ENCODE peak calls at places on chromosomes 3 and 15, in eight cellular contexts. One of them, this sample, is unnamed.

GRCh38 chr3:58209933-58210332 is 839 bp downstream of the DNASE1L3 start:
- DNase-seq in hepatocyte: no peak
- DNase-seq in heart right ventricle: no peak
- DNase-seq in right cardiac atrium: no peak
- DNase-seq in fibroblast of lung: no peak
- DNase-seq in neural progenitor cell: no peak
- DNase-seq in lower lobe of right lung: no peak
- DNase-seq in substantia nigra: no peak
- DNase-seq in this sample: no peak

GRCh38 chr3:17469520-17469919 is 272.9 kb downstream of the TBC1D5 start:
- DNase-seq in right cardiac atrium: no peak
- DNase-seq in heart right ventricle: no peak
- DNase-seq in hepatocyte: no peak
- DNase-seq in substantia nigra: no peak
- DNase-seq in neural progenitor cell: no peak
- DNase-seq in lower lobe of right lung: no peak
- DNase-seq in fibroblast of lung: no peak
- DNase-seq in this sample: no peak

GRCh38 chr3:49721861-49722781 is 1.6 kb downstream of the GMPPB start:
- DNase-seq in substantia nigra: no peak
- DNase-seq in neural progenitor cell: no peak
- DNase-seq in heart right ventricle: no peak
- DNase-seq in hepatocyte: no peak
- DNase-seq in right cardiac atrium: peak
- DNase-seq in fibroblast of lung: no peak
- DNase-seq in lower lobe of right lung: no peak
- DNase-seq in this sample: no peak

GRCh38 chr3:119497824-119498187 is 541 bp upstream of the TIMMDC1 start:
- DNase-seq in heart right ventricle: peak
- DNase-seq in hepatocyte: peak
- DNase-seq in substantia nigra: peak
- DNase-seq in right cardiac atrium: peak
- DNase-seq in lower lobe of right lung: no peak
- DNase-seq in fibroblast of lung: peak
- DNase-seq in neural progenitor cell: peak
- DNase-seq in this sample: peak

GRCh38 chr3:57691411-57692133 is 1.3 kb downstream of the DENND6A start:
- DNase-seq in neural progenitor cell: no peak
- DNase-seq in lower lobe of right lung: no peak
- DNase-seq in heart right ventricle: no peak
- DNase-seq in right cardiac atrium: no peak
- DNase-seq in fibroblast of lung: peak
- DNase-seq in hepatocyte: no peak
- DNase-seq in substantia nigra: no peak
- DNase-seq in this sample: peak

GRCh38 chr3:55488398-55489055 is 1.4 kb upstream of the WNT5A start:
- DNase-seq in hepatocyte: peak
- DNase-seq in lower lobe of right lung: peak
- DNase-seq in fibroblast of lung: peak
- DNase-seq in right cardiac atrium: peak
- DNase-seq in substantia nigra: peak
- DNase-seq in heart right ventricle: peak
- DNase-seq in neural progenitor cell: peak
- DNase-seq in this sample: peak

GRCh38 chr3:39668420-39668819 is 141.0 kb upstream of the MYRIP start:
- DNase-seq in fibroblast of lung: peak
- DNase-seq in heart right ventricle: peak
- DNase-seq in right cardiac atrium: no peak
- DNase-seq in hepatocyte: peak
- DNase-seq in substantia nigra: no peak
- DNase-seq in neural progenitor cell: peak
- DNase-seq in lower lobe of right lung: no peak
- DNase-seq in this sample: peak

GRCh38 chr15:41607033-41607432 is 48.0 kb downstream of the TYRO3 start:
- DNase-seq in fibroblast of lung: peak
- DNase-seq in lower lobe of right lung: no peak
- DNase-seq in heart right ventricle: no peak
- DNase-seq in hepatocyte: peak
- DNase-seq in substantia nigra: no peak
- DNase-seq in neural progenitor cell: no peak
- DNase-seq in right cardiac atrium: no peak
- DNase-seq in this sample: no peak

GRCh38 chr3:133937756-133938601 is 42.3 kb upstream of the RAB6B start:
- DNase-seq in hepatocyte: no peak
- DNase-seq in neural progenitor cell: no peak
- DNase-seq in lower lobe of right lung: no peak
- DNase-seq in fibroblast of lung: peak
- DNase-seq in right cardiac atrium: no peak
- DNase-seq in heart right ventricle: no peak
- DNase-seq in substantia nigra: no peak
- DNase-seq in this sample: no peak

GRCh38 chr15:37031198-37031597 is 69.2 kb downstream of the MEIS2 start:
- DNase-seq in substantia nigra: no peak
- DNase-seq in hepatocyte: no peak
- DNase-seq in lower lobe of right lung: no peak
- DNase-seq in heart right ventricle: no peak
- DNase-seq in neural progenitor cell: no peak
- DNase-seq in right cardiac atrium: no peak
- DNase-seq in fibroblast of lung: peak
- DNase-seq in this sample: peak

GRCh38 chr3:177209509-177209908 is 12.2 kb upstream of the TBL1XR1 start:
- DNase-seq in fibroblast of lung: no peak
- DNase-seq in substantia nigra: no peak
- DNase-seq in heart right ventricle: no peak
- DNase-seq in lower lobe of right lung: no peak
- DNase-seq in hepatocyte: no peak
- DNase-seq in neural progenitor cell: no peak
- DNase-seq in right cardiac atrium: no peak
- DNase-seq in this sample: no peak

GRCh38 chr3:71859128-71859519 is 74.2 kb upstream of the PROK2 start:
- DNase-seq in lower lobe of right lung: no peak
- DNase-seq in right cardiac atrium: no peak
- DNase-seq in fibroblast of lung: peak
- DNase-seq in heart right ventricle: no peak
- DNase-seq in neural progenitor cell: peak
- DNase-seq in substantia nigra: no peak
- DNase-seq in hepatocyte: peak
- DNase-seq in this sample: peak

GRCh38 chr3:161038725-161039124 is 66.4 kb downstream of the B3GALNT1 start:
- DNase-seq in hepatocyte: no peak
- DNase-seq in right cardiac atrium: no peak
- DNase-seq in fibroblast of lung: no peak
- DNase-seq in lower lobe of right lung: no peak
- DNase-seq in heart right ventricle: no peak
- DNase-seq in neural progenitor cell: no peak
- DNase-seq in substantia nigra: no peak
- DNase-seq in this sample: no peak

GRCh38 chr15:86439614-86440013 is 359.9 kb downstream of the AGBL1 start:
- DNase-seq in heart right ventricle: no peak
- DNase-seq in substantia nigra: no peak
- DNase-seq in right cardiac atrium: no peak
- DNase-seq in neural progenitor cell: no peak
- DNase-seq in hepatocyte: peak
- DNase-seq in fibroblast of lung: no peak
- DNase-seq in lower lobe of right lung: no peak
- DNase-seq in this sample: no peak

GRCh38 chr15:91407237-91407889 is 307.3 kb downstream of the SV2B start:
- DNase-seq in neural progenitor cell: no peak
- DNase-seq in right cardiac atrium: no peak
- DNase-seq in lower lobe of right lung: no peak
- DNase-seq in hepatocyte: peak
- DNase-seq in substantia nigra: no peak
- DNase-seq in fibroblast of lung: peak
- DNase-seq in heart right ventricle: peak
- DNase-seq in this sample: peak

GRCh38 chr15:45588199-45588910 is 1.2 kb downstream of the BLOC1S6 start:
- DNase-seq in fibroblast of lung: peak
- DNase-seq in lower lobe of right lung: no peak
- DNase-seq in hepatocyte: peak
- DNase-seq in right cardiac atrium: no peak
- DNase-seq in neural progenitor cell: no peak
- DNase-seq in heart right ventricle: no peak
- DNase-seq in substantia nigra: no peak
- DNase-seq in this sample: peak

GRCh38 chr3:42080452-42080872 is 10.7 kb upstream of the TRAK1 start:
- DNase-seq in hepatocyte: peak
- DNase-seq in substantia nigra: no peak
- DNase-seq in lower lobe of right lung: no peak
- DNase-seq in heart right ventricle: no peak
- DNase-seq in fibroblast of lung: peak
- DNase-seq in neural progenitor cell: no peak
- DNase-seq in right cardiac atrium: no peak
- DNase-seq in this sample: peak
- H3K27ac ChIP-seq in hepatocyte: peak
- H3K27ac ChIP-seq in substantia nigra: peak
- H3K27ac ChIP-seq in lower lobe of right lung: peak
- H3K27ac ChIP-seq in heart right ventricle: peak
- H3K27ac ChIP-seq in fibroblast of lung: peak
- H3K27ac ChIP-seq in neural progenitor cell: peak
- H3K27ac ChIP-seq in right cardiac atrium: peak
- H3K27ac ChIP-seq in this sample: peak

DNA sequence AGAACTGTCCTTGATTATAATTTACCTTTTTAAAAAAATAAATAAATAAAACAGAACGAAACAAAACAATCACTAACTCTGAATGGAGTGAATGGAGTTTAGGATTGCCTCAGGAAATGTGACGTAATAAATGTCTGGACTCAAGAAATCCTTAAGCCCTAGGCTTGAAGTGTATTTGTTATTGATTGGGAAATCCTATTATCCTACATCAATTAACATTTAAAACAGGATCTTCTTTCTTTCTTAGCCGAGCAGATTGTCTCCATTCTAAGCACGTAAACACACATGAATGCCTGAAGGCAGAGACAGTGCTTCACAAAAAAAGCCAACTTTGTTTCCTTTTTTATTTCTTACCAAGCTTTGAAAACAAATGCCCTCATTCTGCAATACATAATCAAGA is 33.4 kb downstream of the KAT2B start:
- DNase-seq in right cardiac atrium: no peak
- DNase-seq in hepatocyte: no peak
- DNase-seq in fibroblast of lung: peak
- DNase-seq in neural progenitor cell: peak
- DNase-seq in heart right ventricle: no peak
- DNase-seq in lower lobe of right lung: no peak
- DNase-seq in substantia nigra: no peak
- DNase-seq in this sample: no peak
- H3K27ac ChIP-seq in right cardiac atrium: no peak
- H3K27ac ChIP-seq in hepatocyte: no peak
- H3K27ac ChIP-seq in fibroblast of lung: no peak
- H3K27ac ChIP-seq in neural progenitor cell: peak
- H3K27ac ChIP-seq in heart right ventricle: no peak
- H3K27ac ChIP-seq in lower lobe of right lung: no peak
- H3K27ac ChIP-seq in substantia nigra: peak
- H3K27ac ChIP-seq in this sample: no peak

DNA sequence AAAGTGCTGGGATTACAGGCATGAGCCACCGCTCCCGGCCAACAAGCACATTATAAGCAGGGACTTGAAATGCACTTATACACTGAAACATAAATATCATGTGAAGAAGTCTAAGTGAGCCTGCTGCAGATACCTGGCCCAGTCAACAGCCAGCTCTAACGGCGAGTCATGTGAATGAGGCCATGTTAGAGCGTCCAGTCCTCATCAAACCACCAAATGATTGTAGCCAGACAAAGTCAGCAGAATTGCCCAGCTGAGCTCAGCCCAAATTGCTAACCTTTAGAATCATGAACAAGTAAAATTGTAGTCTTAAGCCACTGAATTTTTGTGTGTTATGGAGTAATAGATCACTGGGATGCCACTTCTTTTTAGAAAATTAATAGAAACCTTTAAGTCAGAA is 37.8 kb upstream of the UACA start:
- DNase-seq in right cardiac atrium: no peak
- DNase-seq in hepatocyte: no peak
- DNase-seq in fibroblast of lung: no peak
- DNase-seq in substantia nigra: no peak
- DNase-seq in neural progenitor cell: no peak
- DNase-seq in heart right ventricle: no peak
- DNase-seq in lower lobe of right lung: no peak
- DNase-seq in this sample: no peak
- H3K27ac ChIP-seq in right cardiac atrium: no peak
- H3K27ac ChIP-seq in hepatocyte: peak
- H3K27ac ChIP-seq in fibroblast of lung: peak
- H3K27ac ChIP-seq in substantia nigra: no peak
- H3K27ac ChIP-seq in neural progenitor cell: no peak
- H3K27ac ChIP-seq in heart right ventricle: no peak
- H3K27ac ChIP-seq in lower lobe of right lung: peak
- H3K27ac ChIP-seq in this sample: no peak

GRCh38 chr3:8554725-8555621 is 53.4 kb downstream of the LMCD1 start:
- DNase-seq in neural progenitor cell: peak
- DNase-seq in substantia nigra: no peak
- DNase-seq in hepatocyte: peak
- DNase-seq in heart right ventricle: no peak
- DNase-seq in right cardiac atrium: peak
- DNase-seq in lower lobe of right lung: no peak
- DNase-seq in fibroblast of lung: peak
- DNase-seq in this sample: no peak

GRCh38 chr3:8553405-8553804 is 51.8 kb downstream of the LMCD1 start:
- DNase-seq in heart right ventricle: no peak
- DNase-seq in fibroblast of lung: no peak
- DNase-seq in neural progenitor cell: no peak
- DNase-seq in right cardiac atrium: peak
- DNase-seq in hepatocyte: no peak
- DNase-seq in substantia nigra: no peak
- DNase-seq in lower lobe of right lung: no peak
- DNase-seq in this sample: no peak

GRCh38 chr3:8556470-8556869 is 54.8 kb downstream of the LMCD1 start:
- DNase-seq in lower lobe of right lung: no peak
- DNase-seq in right cardiac atrium: no peak
- DNase-seq in substantia nigra: no peak
- DNase-seq in neural progenitor cell: no peak
- DNase-seq in fibroblast of lung: no peak
- DNase-seq in heart right ventricle: no peak
- DNase-seq in hepatocyte: no peak
- DNase-seq in this sample: no peak

GRCh38 chr3:8557298-8557697 is 55.7 kb downstream of the LMCD1 start:
- DNase-seq in lower lobe of right lung: no peak
- DNase-seq in right cardiac atrium: peak
- DNase-seq in fibroblast of lung: peak
- DNase-seq in heart right ventricle: peak
- DNase-seq in hepatocyte: no peak
- DNase-seq in neural progenitor cell: no peak
- DNase-seq in substantia nigra: no peak
- DNase-seq in this sample: no peak

DNA sequence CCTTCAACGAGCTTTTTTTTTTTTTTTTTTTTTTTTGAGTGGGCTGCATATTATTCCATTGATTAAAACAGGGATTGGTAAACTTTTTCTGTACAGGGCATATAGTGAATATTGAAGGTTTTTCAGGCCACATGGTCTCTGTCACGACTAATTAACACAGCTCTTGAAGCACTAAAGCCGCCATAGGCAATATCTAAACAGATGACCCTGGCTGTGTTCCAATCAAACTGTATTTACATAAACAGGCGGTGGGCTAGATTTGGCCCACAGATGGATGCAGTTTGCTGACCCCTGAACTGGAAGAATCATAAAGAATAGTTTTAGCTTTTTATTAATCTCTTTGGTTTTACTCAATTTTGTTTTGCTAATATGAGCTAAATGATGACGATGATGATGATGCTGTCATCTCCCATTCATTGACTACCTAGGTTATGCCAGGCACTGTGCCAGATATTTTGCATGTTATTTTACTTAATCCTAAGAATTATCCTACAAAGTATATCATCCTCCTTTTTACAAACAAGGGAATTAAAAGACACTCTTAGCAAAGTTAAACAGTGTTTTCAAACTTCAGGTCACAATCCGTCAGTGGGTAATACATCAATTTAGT is 54.2 kb downstream of the LMCD1 start:
- DNase-seq in neural progenitor cell: no peak
- DNase-seq in right cardiac atrium: no peak
- DNase-seq in fibroblast of lung: peak
- DNase-seq in lower lobe of right lung: no peak
- DNase-seq in heart right ventricle: no peak
- DNase-seq in hepatocyte: no peak
- DNase-seq in substantia nigra: no peak
- DNase-seq in this sample: no peak
- H3K27ac ChIP-seq in neural progenitor cell: no peak
- H3K27ac ChIP-seq in right cardiac atrium: no peak
- H3K27ac ChIP-seq in fibroblast of lung: peak
- H3K27ac ChIP-seq in lower lobe of right lung: peak
- H3K27ac ChIP-seq in heart right ventricle: no peak
- H3K27ac ChIP-seq in hepatocyte: peak
- H3K27ac ChIP-seq in substantia nigra: no peak
- H3K27ac ChIP-seq in this sample: no peak

This sample was measured in small intestine.